ENCODE peak calls at places on chromosomes 16 and 17, in four cellular contexts. One of them, this sample, is unnamed.
A peak's percentile ranks its signal among the peaks of the same experiment; 100 is the strongest.

GRCh38 chr16:89246903-89247733 is 29.6 kb downstream of the ZNF778 start:
- DNase-seq in BJ: no peak
- DNase-seq in left ventricle myocardium inferior: peak; percentile 85
- DNase-seq in Daoy: peak; percentile 81
- DNase-seq in this sample: no peak

GRCh38 chr17:81733507-81734404 is 21.7 kb downstream of the SLC25A10 start:
- DNase-seq in BJ: no peak
- DNase-seq in left ventricle myocardium inferior: peak; percentile 83
- DNase-seq in Daoy: peak; percentile 85
- DNase-seq in this sample: no peak

GRCh38 chr16:26963109-26963508 is 103.6 kb upstream of the C16orf82 start:
- DNase-seq in BJ: no peak
- DNase-seq in left ventricle myocardium inferior: no peak
- DNase-seq in Daoy: no peak
- DNase-seq in this sample: no peak

GRCh38 chr16:20675488-20676267 is 21.8 kb downstream of the ACSM1 start:
- DNase-seq in BJ: no peak
- DNase-seq in left ventricle myocardium inferior: no peak
- DNase-seq in Daoy: peak; percentile 5
- DNase-seq in this sample: no peak

GRCh38 chr16:17327671-17328335 is 143.0 kb downstream of the XYLT1 start:
- DNase-seq in BJ: no peak
- DNase-seq in left ventricle myocardium inferior: no peak
- DNase-seq in Daoy: no peak
- DNase-seq in this sample: no peak

GRCh38 chr17:75457047-75457654 is 716 bp downstream of the TMEM94 start:
- DNase-seq in BJ: no peak
- DNase-seq in left ventricle myocardium inferior: no peak
- DNase-seq in Daoy: peak; percentile 68
- DNase-seq in this sample: no peak

GRCh38 chr17:35586569-35587073 is 501 bp upstream of the AP2B1 start:
- DNase-seq in BJ: no peak
- DNase-seq in left ventricle myocardium inferior: no peak
- DNase-seq in Daoy: no peak
- DNase-seq in this sample: no peak

GRCh38 chr16:73890524-73891500 is 405.8 kb upstream of the PSMD7 start:
- DNase-seq in BJ: no peak
- DNase-seq in left ventricle myocardium inferior: no peak
- DNase-seq in Daoy: peak; percentile 4
- DNase-seq in this sample: no peak

GRCh38 chr17:7019839-7020519 is 2.9 kb upstream of the BCL6B start:
- DNase-seq in BJ: no peak
- DNase-seq in left ventricle myocardium inferior: no peak
- DNase-seq in Daoy: peak; percentile 59
- DNase-seq in this sample: no peak

GRCh38 chr16:50495673-50496072 is 52.5 kb upstream of the NKD1 start:
- DNase-seq in BJ: no peak
- DNase-seq in left ventricle myocardium inferior: no peak
- DNase-seq in Daoy: no peak
- DNase-seq in this sample: no peak

GRCh38 chr17:3533752-3534151 is 23.9 kb downstream of the TRPV3 start:
- DNase-seq in BJ: no peak
- DNase-seq in left ventricle myocardium inferior: no peak
- DNase-seq in Daoy: no peak
- DNase-seq in this sample: no peak

GRCh38 chr17:58311429-58311894 is 17.1 kb downstream of the TSPOAP1 start:
- DNase-seq in BJ: no peak
- DNase-seq in left ventricle myocardium inferior: no peak
- DNase-seq in Daoy: no peak
- DNase-seq in this sample: no peak

GRCh38 chr16:68146583-68146982 is 61.4 kb downstream of the NFATC3 start:
- DNase-seq in BJ: peak; percentile 9
- DNase-seq in left ventricle myocardium inferior: no peak
- DNase-seq in Daoy: no peak
- DNase-seq in this sample: no peak

GRCh38 chr16:20897253-20897896 is 2.8 kb downstream of the DCUN1D3 start:
- DNase-seq in BJ: no peak
- DNase-seq in left ventricle myocardium inferior: no peak
- DNase-seq in Daoy: no peak
- DNase-seq in this sample: no peak

GRCh38 chr16:89013692-89014455 is 36.9 kb upstream of the CBFA2T3 start:
- DNase-seq in BJ: no peak
- DNase-seq in left ventricle myocardium inferior: peak; percentile 4
- DNase-seq in Daoy: no peak
- DNase-seq in this sample: no peak

GRCh38 chr17:28807925-28808641 is 34.5 kb downstream of the FAM222B start:
- DNase-seq in BJ: peak; percentile 57
- DNase-seq in left ventricle myocardium inferior: no peak
- DNase-seq in Daoy: peak; percentile 78
- DNase-seq in this sample: peak; percentile 5

GRCh38 chr16:21126518-21126917 is 24.1 kb downstream of the DNAH3 start:
- DNase-seq in BJ: no peak
- DNase-seq in left ventricle myocardium inferior: no peak
- DNase-seq in Daoy: no peak
- DNase-seq in this sample: no peak

GRCh38 chr17:77353684-77354419 is 213.1 kb downstream of the SEC14L1 start:
- DNase-seq in BJ: no peak
- DNase-seq in left ventricle myocardium inferior: no peak
- DNase-seq in Daoy: no peak
- DNase-seq in this sample: no peak